ENCODE peak calls at places on chromosomes 16 and 17, in seven cellular contexts. T is hepatocyte, Y is neural progenitor cell, Z is GM23338, Q is HCT116, X is OCI-LY7, L is MM.1S. A is an unnamed sample.

GRCh38 chr17:28574536-28574935 is 2.2 kb downstream of the ALDOC start:
- DNase-seq in T (no peak), Y (no peak), Z (no peak), Q (no peak), X (no peak), L (no peak), A (no peak)

GRCh38 chr17:4579678-4580077 is 4.7 kb upstream of the SMTNL2 start:
- DNase-seq in T (no peak), Y (no peak), Z (no peak), Q (no peak), X (no peak), L (no peak), A (no peak)

GRCh38 chr16:10947211-10947787 is 2.9 kb downstream of the CLEC16A start:
- DNase-seq in T (no peak), Y (no peak), Z (no peak), Q (no peak), X (no peak), L (no peak), A (no peak)

GRCh38 chr16:74099530-74099929 is 197.1 kb upstream of the PSMD7 start:
- DNase-seq in T (no peak), Y (peak; percentile 14), Z (peak; percentile 38), Q (no peak), X (no peak), L (no peak), A (no peak)

GRCh38 chr16:50067290-50067853 is 1.6 kb downstream of the HEATR3 start:
- DNase-seq in T (peak; percentile 53), Y (peak; percentile 53), Z (peak; percentile 47), Q (peak; percentile 22), X (peak; percentile 71), L (peak; percentile 53), A (peak; percentile 36)

GRCh38 chr17:78995761-78996451 is 13.7 kb downstream of the CANT1 start:
- DNase-seq in T (peak; percentile 45), Y (no peak), Z (no peak), Q (no peak), X (no peak), L (no peak), A (peak; percentile 96)

GRCh38 chr17:13699261-13699660 is 97.5 kb upstream of the HS3ST3A1 start:
- DNase-seq in T (no peak), Y (no peak), Z (no peak), Q (no peak), X (no peak), L (no peak), A (no peak)

GRCh38 chr17:8791910-8792270 is 7.3 kb downstream of the MFSD6L start:
- DNase-seq in T (no peak), Y (no peak), Z (no peak), Q (peak; percentile 19), X (no peak), L (no peak), A (peak; percentile 38)

GRCh38 chr16:68031951-68032350 is 8.9 kb downstream of the DUS2 start:
- DNase-seq in T (no peak), Y (no peak), Z (peak; percentile 8), Q (peak; percentile 36), X (no peak), L (no peak), A (peak; percentile 36)

GRCh38 chr17:38448208-38448776 is 20.0 kb downstream of the ARHGAP23 start:
- DNase-seq in T (no peak), Y (no peak), Z (no peak), Q (no peak), X (no peak), L (no peak), A (no peak)
- TF ChIP-seq CTCF in T (no peak), Y (no peak), Z (no peak), Q (no peak), X (no peak), L (no peak), A (no peak)

GRCh38 chr17:40500709-40501108 is 714 bp downstream of the TNS4 start:
- DNase-seq in T (no peak), Y (no peak), Z (no peak), Q (no peak), X (no peak), L (no peak), A (no peak)
- TF ChIP-seq EZH2phosphoT487 in T (no peak), Y (no peak), Z (no peak), Q (no peak), X (no peak), L (no peak), A (no peak)

GRCh38 chr17:17751996-17752821 is 71.0 kb downstream of the RAI1 start:
- DNase-seq in T (peak; percentile 96), Y (peak; percentile 97), Z (peak; percentile 96), Q (peak; percentile 86), X (peak; percentile 96), L (peak; percentile 95), A (peak; percentile 95)
- TF ChIP-seq CTCF in T (peak; percentile 33), Y (peak; percentile 42), Z (peak; percentile 53), Q (no peak), X (peak; percentile 70), L (peak; percentile 51), A (peak; percentile 54)

DNA sequence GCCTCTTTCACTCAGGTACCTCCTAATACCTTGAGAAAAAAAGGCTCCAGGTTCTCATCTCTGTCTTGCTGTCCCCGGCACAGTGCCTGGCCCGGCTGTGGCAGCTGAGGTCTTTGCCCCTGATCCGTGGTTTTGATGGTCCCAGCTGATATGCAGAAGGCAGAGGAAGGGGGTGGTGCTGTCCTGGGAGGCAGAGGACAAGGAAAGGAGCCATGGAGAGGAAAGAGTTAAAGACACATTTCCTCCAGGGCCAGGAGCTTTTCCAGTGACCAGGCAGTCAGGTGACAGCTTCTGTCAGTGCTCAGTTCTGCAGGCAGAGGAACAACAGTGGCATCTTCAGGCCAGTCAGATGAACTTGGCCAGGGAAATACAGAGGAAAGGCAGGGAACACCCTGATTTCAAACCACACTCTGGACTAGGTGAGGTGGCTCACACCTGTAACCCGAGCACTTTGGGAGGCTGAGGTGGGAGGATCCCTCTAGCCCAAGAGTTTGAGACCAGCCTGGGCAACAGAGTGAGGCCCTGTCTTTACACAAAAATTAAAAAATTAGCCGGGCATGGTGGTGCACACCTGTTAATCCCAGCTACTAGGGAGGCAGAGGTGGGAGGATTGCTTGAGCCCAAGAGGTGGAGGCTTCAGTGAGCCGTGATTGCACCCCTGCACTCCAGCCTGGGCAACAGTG is 3.3 kb upstream of the COG1 start:
- DNase-seq in T (peak; percentile 80), Y (peak; percentile 67), Z (peak; percentile 68), Q (peak; percentile 71), X (peak; percentile 22), L (peak; percentile 35), A (peak; percentile 78)
- TF ChIP-seq EZH2phosphoT487 in T (no peak), Y (no peak), Z (no peak), Q (no peak), X (no peak), L (no peak), A (no peak)

GRCh38 chr16:87192418-87193073 is 124.6 kb downstream of the C16orf95 start:
- DNase-seq in T (no peak), Y (no peak), Z (no peak), Q (no peak), X (no peak), L (no peak), A (no peak)

GRCh38 chr16:87189426-87189825 is 127.8 kb downstream of the C16orf95 start:
- DNase-seq in T (no peak), Y (no peak), Z (no peak), Q (no peak), X (no peak), L (no peak), A (no peak)

GRCh38 chr16:87188104-87188503 is 129.1 kb downstream of the C16orf95 start:
- DNase-seq in T (no peak), Y (no peak), Z (no peak), Q (no peak), X (no peak), L (no peak), A (no peak)

GRCh38 chr16:87186876-87187533 is 130.2 kb downstream of the C16orf95 start:
- DNase-seq in T (no peak), Y (no peak), Z (no peak), Q (no peak), X (no peak), L (no peak), A (no peak)

DNA sequence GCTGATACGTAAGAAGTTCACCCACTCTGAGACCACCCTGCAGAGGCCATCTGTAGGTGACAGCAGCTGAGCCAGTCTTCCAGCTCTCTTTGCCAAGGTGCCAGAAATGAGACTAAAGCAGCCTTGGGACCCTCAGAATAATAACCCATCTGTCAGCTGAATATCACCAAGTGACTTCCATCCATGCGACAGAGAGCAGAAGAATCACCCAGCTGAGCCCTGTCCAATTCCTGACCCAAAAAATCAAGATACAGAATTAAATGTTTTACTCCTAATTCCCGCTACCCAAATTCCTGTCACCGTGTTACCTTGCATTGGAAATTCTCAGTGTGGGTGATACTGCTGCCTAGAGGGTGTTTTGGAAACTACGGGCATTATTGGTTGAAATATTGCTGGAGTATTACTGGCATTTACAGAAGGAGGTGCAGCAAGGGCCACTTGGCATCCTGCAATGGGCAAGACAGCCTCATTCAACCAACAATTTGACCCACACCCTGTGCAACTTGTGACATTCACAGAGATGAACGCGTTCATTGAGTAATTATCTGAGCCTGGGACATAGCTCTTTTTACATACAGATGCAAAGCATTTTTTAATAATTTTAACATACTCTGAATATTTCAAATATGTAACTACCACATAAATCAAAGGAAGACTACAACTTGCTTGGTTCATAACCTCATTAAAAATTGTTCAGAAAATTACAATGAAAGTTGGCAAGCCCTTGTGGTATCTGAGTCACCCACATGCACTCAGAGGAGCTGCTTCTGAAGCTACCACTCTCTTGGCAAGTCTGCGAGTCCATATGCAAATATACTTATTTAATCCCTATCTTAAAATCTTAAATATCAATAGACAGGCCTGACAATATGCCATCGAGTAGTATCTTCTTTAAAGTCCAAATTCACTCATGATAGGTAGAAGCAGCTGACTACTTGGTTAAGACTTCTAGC is 126.6 kb downstream of the C16orf95 start:
- DNase-seq in T (no peak), Y (no peak), Z (peak; percentile 48), Q (peak; percentile 10), X (no peak), L (no peak), A (no peak)
- TF ChIP-seq CTCF in T (no peak), Y (peak; percentile 52), Z (peak; percentile 58), Q (peak; percentile 66), X (no peak), L (no peak), A (no peak)

GRCh38 chr17:30393911-30394867 is 15.5 kb downstream of the CPD start:
- DNase-seq in T (no peak), Y (no peak), Z (no peak), Q (no peak), X (no peak), L (no peak), A (no peak)

GRCh38 chr17:30388321-30389179 is 9.8 kb downstream of the CPD start:
- DNase-seq in T (no peak), Y (no peak), Z (peak; percentile 61), Q (no peak), X (no peak), L (no peak), A (no peak)

GRCh38 chr17:30389755-30390300 is 11.1 kb downstream of the CPD start:
- DNase-seq in T (no peak), Y (no peak), Z (no peak), Q (no peak), X (no peak), L (no peak), A (no peak)

GRCh38 chr17:30393491-30393890 is 14.8 kb downstream of the CPD start:
- DNase-seq in T (no peak), Y (no peak), Z (no peak), Q (no peak), X (no peak), L (no peak), A (no peak)

GRCh38 chr17:30391534-30391933 is 12.8 kb downstream of the CPD start:
- DNase-seq in T (no peak), Y (no peak), Z (no peak), Q (no peak), X (no peak), L (no peak), A (no peak)
- TF ChIP-seq EZH2phosphoT487 in T (no peak), Y (no peak), Z (no peak), Q (no peak), X (no peak), L (no peak), A (no peak)

GRCh38 chr17:63442549-63443035 is 3.5 kb downstream of the CYB561 start:
- DNase-seq in T (no peak), Y (peak; percentile 67), Z (no peak), Q (no peak), X (peak; percentile 45), L (no peak), A (peak; percentile 21)
- TF ChIP-seq CTCF in T (no peak), Y (peak; percentile 41), Z (peak; percentile 59), Q (no peak), X (peak; percentile 46), L (no peak), A (peak; percentile 37)

A was measured in PC-3.